ENCODE peak calls at places on chromosomes 3 and 15, in six cellular contexts. One of them, this sample, is unnamed.

GRCh38 chr3:115146032-115146417 is 1.1 kb downstream of the ZBTB20 start:
- DNase-seq in cardiac muscle cell: peak; percentile 51
- DNase-seq in substantia nigra: peak; percentile 41
- DNase-seq in COR-L47: peak; percentile 67
- DNase-seq in AG04449: peak; percentile 31
- DNase-seq in activated naive CD4-positive, alpha-beta T cell: no peak
- DNase-seq in this sample: peak; percentile 22

GRCh38 chr3:152818027-152818426 is 16.9 kb upstream of the P2RY1 start:
- DNase-seq in cardiac muscle cell: no peak
- DNase-seq in substantia nigra: no peak
- DNase-seq in COR-L47: no peak
- DNase-seq in AG04449: no peak
- DNase-seq in activated naive CD4-positive, alpha-beta T cell: no peak
- DNase-seq in this sample: no peak

GRCh38 chr3:14297784-14298236 is 104.6 kb upstream of the SLC6A6 start:
- DNase-seq in cardiac muscle cell: no peak
- DNase-seq in substantia nigra: peak; percentile 9
- DNase-seq in COR-L47: no peak
- DNase-seq in AG04449: no peak
- DNase-seq in activated naive CD4-positive, alpha-beta T cell: no peak
- DNase-seq in this sample: no peak

GRCh38 chr3:21621396-21621695 is 129.7 kb downstream of the ZNF385D start:
- DNase-seq in cardiac muscle cell: no peak
- DNase-seq in substantia nigra: no peak
- DNase-seq in COR-L47: no peak
- DNase-seq in AG04449: peak; percentile 41
- DNase-seq in activated naive CD4-positive, alpha-beta T cell: no peak
- DNase-seq in this sample: no peak

GRCh38 chr3:140720242-140720641 is 42.4 kb downstream of the TRIM42 start:
- DNase-seq in cardiac muscle cell: no peak
- DNase-seq in substantia nigra: no peak
- DNase-seq in COR-L47: no peak
- DNase-seq in AG04449: no peak
- DNase-seq in activated naive CD4-positive, alpha-beta T cell: no peak
- DNase-seq in this sample: no peak

GRCh38 chr3:135271562-135272290 is 476.7 kb downstream of the EPHB1 start:
- DNase-seq in cardiac muscle cell: no peak
- DNase-seq in substantia nigra: no peak
- DNase-seq in COR-L47: peak; percentile 91
- DNase-seq in AG04449: no peak
- DNase-seq in activated naive CD4-positive, alpha-beta T cell: no peak
- DNase-seq in this sample: no peak

GRCh38 chr3:45618081-45618509 is 23.5 kb downstream of the LIMD1 start:
- DNase-seq in cardiac muscle cell: no peak
- DNase-seq in substantia nigra: no peak
- DNase-seq in COR-L47: no peak
- DNase-seq in AG04449: no peak
- DNase-seq in activated naive CD4-positive, alpha-beta T cell: no peak
- DNase-seq in this sample: no peak

GRCh38 chr3:113245775-113246174 is 34.4 kb downstream of the BOC start:
- DNase-seq in cardiac muscle cell: no peak
- DNase-seq in substantia nigra: no peak
- DNase-seq in COR-L47: no peak
- DNase-seq in AG04449: no peak
- DNase-seq in activated naive CD4-positive, alpha-beta T cell: no peak
- DNase-seq in this sample: no peak

GRCh38 chr3:48795997-48796732 is 51.5 kb downstream of the PRKAR2A start:
- DNase-seq in cardiac muscle cell: no peak
- DNase-seq in substantia nigra: no peak
- DNase-seq in COR-L47: no peak
- DNase-seq in AG04449: no peak
- DNase-seq in activated naive CD4-positive, alpha-beta T cell: no peak
- DNase-seq in this sample: no peak

GRCh38 chr3:184711366-184712247 is at the start of gene MAGEF1:
- DNase-seq in cardiac muscle cell: peak; percentile 94
- DNase-seq in substantia nigra: peak; percentile 71
- DNase-seq in COR-L47: peak; percentile 94
- DNase-seq in AG04449: peak; percentile 51
- DNase-seq in activated naive CD4-positive, alpha-beta T cell: peak; percentile 68
- DNase-seq in this sample: peak; percentile 76

GRCh38 chr15:22939051-22939450 is 41.1 kb downstream of the CYFIP1 start:
- DNase-seq in cardiac muscle cell: no peak
- DNase-seq in substantia nigra: no peak
- DNase-seq in COR-L47: no peak
- DNase-seq in AG04449: no peak
- DNase-seq in activated naive CD4-positive, alpha-beta T cell: no peak
- DNase-seq in this sample: no peak

GRCh38 chr3:75140904-75141615 is 523.1 kb upstream of the FRG2C start:
- DNase-seq in cardiac muscle cell: no peak
- DNase-seq in substantia nigra: no peak
- DNase-seq in COR-L47: peak; percentile 0
- DNase-seq in AG04449: no peak
- DNase-seq in activated naive CD4-positive, alpha-beta T cell: no peak
- DNase-seq in this sample: no peak

GRCh38 chr15:98648654-98649537 is 557 bp downstream of the IGF1R start:
- DNase-seq in cardiac muscle cell: peak; percentile 78
- DNase-seq in substantia nigra: peak; percentile 36
- DNase-seq in COR-L47: no peak
- DNase-seq in AG04449: no peak
- DNase-seq in activated naive CD4-positive, alpha-beta T cell: peak; percentile 38
- DNase-seq in this sample: peak; percentile 32

GRCh38 chr15:98150531-98150930 is 190.0 kb downstream of the ARRDC4 start:
- DNase-seq in cardiac muscle cell: no peak
- DNase-seq in substantia nigra: no peak
- DNase-seq in COR-L47: no peak
- DNase-seq in AG04449: no peak
- DNase-seq in activated naive CD4-positive, alpha-beta T cell: no peak
- DNase-seq in this sample: no peak

GRCh38 chr3:141454906-141455602 is 31.8 kb upstream of the RASA2 start:
- DNase-seq in cardiac muscle cell: peak; percentile 76
- DNase-seq in substantia nigra: no peak
- DNase-seq in COR-L47: peak; percentile 70
- DNase-seq in AG04449: no peak
- DNase-seq in activated naive CD4-positive, alpha-beta T cell: no peak
- DNase-seq in this sample: no peak

GRCh38 chr3:55160241-55160877 is 232.5 kb upstream of the LRTM1 start:
- DNase-seq in cardiac muscle cell: no peak
- DNase-seq in substantia nigra: no peak
- DNase-seq in COR-L47: no peak
- DNase-seq in AG04449: peak; percentile 99
- DNase-seq in activated naive CD4-positive, alpha-beta T cell: no peak
- DNase-seq in this sample: no peak

GRCh38 chr3:36701903-36702374 is 62.4 kb downstream of the DCLK3 start:
- DNase-seq in cardiac muscle cell: no peak
- DNase-seq in substantia nigra: no peak
- DNase-seq in COR-L47: no peak
- DNase-seq in AG04449: no peak
- DNase-seq in activated naive CD4-positive, alpha-beta T cell: no peak
- DNase-seq in this sample: no peak

GRCh38 chr15:58396181-58396580 is 35.6 kb upstream of the LIPC start:
- DNase-seq in cardiac muscle cell: no peak
- DNase-seq in substantia nigra: no peak
- DNase-seq in COR-L47: no peak
- DNase-seq in AG04449: peak; percentile 93
- DNase-seq in activated naive CD4-positive, alpha-beta T cell: no peak
- DNase-seq in this sample: no peak

GRCh38 chr3:168073842-168074311 is 21.8 kb downstream of the GOLIM4 start:
- DNase-seq in cardiac muscle cell: no peak
- DNase-seq in substantia nigra: no peak
- DNase-seq in COR-L47: no peak
- DNase-seq in AG04449: no peak
- DNase-seq in activated naive CD4-positive, alpha-beta T cell: no peak
- DNase-seq in this sample: no peak

GRCh38 chr15:27272446-27272845 is 301.5 kb downstream of the GABRG3 start:
- DNase-seq in cardiac muscle cell: no peak
- DNase-seq in substantia nigra: no peak
- DNase-seq in COR-L47: no peak
- DNase-seq in AG04449: no peak
- DNase-seq in activated naive CD4-positive, alpha-beta T cell: no peak
- DNase-seq in this sample: no peak

GRCh38 chr15:82587805-82588204 is 47.5 kb upstream of the RPS17 start:
- DNase-seq in cardiac muscle cell: no peak
- DNase-seq in substantia nigra: no peak
- DNase-seq in COR-L47: no peak
- DNase-seq in AG04449: no peak
- DNase-seq in activated naive CD4-positive, alpha-beta T cell: no peak
- DNase-seq in this sample: no peak

GRCh38 chr3:108513961-108514360 is 3.6 kb upstream of the MYH15 start:
- DNase-seq in cardiac muscle cell: no peak
- DNase-seq in substantia nigra: no peak
- DNase-seq in COR-L47: no peak
- DNase-seq in AG04449: no peak
- DNase-seq in activated naive CD4-positive, alpha-beta T cell: no peak
- DNase-seq in this sample: no peak

GRCh38 chr3:71142440-71143161 is 440.9 kb downstream of the FOXP1 start:
- DNase-seq in cardiac muscle cell: no peak
- DNase-seq in substantia nigra: no peak
- DNase-seq in COR-L47: no peak
- DNase-seq in AG04449: no peak
- DNase-seq in activated naive CD4-positive, alpha-beta T cell: no peak
- DNase-seq in this sample: no peak

GRCh38 chr3:161607056-161607455 is 110.4 kb downstream of the OTOL1 start:
- DNase-seq in cardiac muscle cell: no peak
- DNase-seq in substantia nigra: no peak
- DNase-seq in COR-L47: peak; percentile 30
- DNase-seq in AG04449: no peak
- DNase-seq in activated naive CD4-positive, alpha-beta T cell: no peak
- DNase-seq in this sample: no peak

GRCh38 chr3:58135712-58136543 is 74.8 kb downstream of the DNASE1L3 start:
- DNase-seq in cardiac muscle cell: no peak
- DNase-seq in substantia nigra: no peak
- DNase-seq in COR-L47: no peak
- DNase-seq in AG04449: no peak
- DNase-seq in activated naive CD4-positive, alpha-beta T cell: no peak
- DNase-seq in this sample: no peak

GRCh38 chr3:124273651-124274050 is 281.7 kb upstream of the ROPN1 start:
- DNase-seq in cardiac muscle cell: no peak
- DNase-seq in substantia nigra: no peak
- DNase-seq in COR-L47: no peak
- DNase-seq in AG04449: no peak
- DNase-seq in activated naive CD4-positive, alpha-beta T cell: no peak
- DNase-seq in this sample: no peak

GRCh38 chr3:123331006-123331405 is 117.9 kb downstream of the ADCY5 start:
- DNase-seq in cardiac muscle cell: peak; percentile 57
- DNase-seq in substantia nigra: no peak
- DNase-seq in COR-L47: no peak
- DNase-seq in AG04449: no peak
- DNase-seq in activated naive CD4-positive, alpha-beta T cell: no peak
- DNase-seq in this sample: no peak

GRCh38 chr3:13600950-13601691 is 52.2 kb downstream of the FBLN2 start:
- DNase-seq in cardiac muscle cell: peak; percentile 27
- DNase-seq in substantia nigra: no peak
- DNase-seq in COR-L47: no peak
- DNase-seq in AG04449: peak; percentile 14
- DNase-seq in activated naive CD4-positive, alpha-beta T cell: no peak
- DNase-seq in this sample: no peak

GRCh38 chr3:161793194-161793825 is 296.7 kb downstream of the OTOL1 start:
- DNase-seq in cardiac muscle cell: no peak
- DNase-seq in substantia nigra: no peak
- DNase-seq in COR-L47: no peak
- DNase-seq in AG04449: no peak
- DNase-seq in activated naive CD4-positive, alpha-beta T cell: no peak
- DNase-seq in this sample: no peak

GRCh38 chr15:62059818-62060115 is 480 bp downstream of the VPS13C start:
- DNase-seq in cardiac muscle cell: peak; percentile 54
- DNase-seq in substantia nigra: peak; percentile 68
- DNase-seq in COR-L47: no peak
- DNase-seq in AG04449: no peak
- DNase-seq in activated naive CD4-positive, alpha-beta T cell: peak; percentile 27
- DNase-seq in this sample: peak; percentile 37

GRCh38 chr15:51647128-51647562 is 24.6 kb upstream of the DMXL2 start:
- DNase-seq in cardiac muscle cell: no peak
- DNase-seq in substantia nigra: peak; percentile 23
- DNase-seq in COR-L47: peak; percentile 26
- DNase-seq in AG04449: peak; percentile 12
- DNase-seq in activated naive CD4-positive, alpha-beta T cell: no peak
- DNase-seq in this sample: no peak

GRCh38 chr15:68310811-68311463 is 33.4 kb downstream of the FEM1B start:
- DNase-seq in cardiac muscle cell: no peak
- DNase-seq in substantia nigra: no peak
- DNase-seq in COR-L47: no peak
- DNase-seq in AG04449: no peak
- DNase-seq in activated naive CD4-positive, alpha-beta T cell: no peak
- DNase-seq in this sample: no peak

GRCh38 chr3:158773845-158774542 is 27.9 kb upstream of the MFSD1 start:
- DNase-seq in cardiac muscle cell: no peak
- DNase-seq in substantia nigra: no peak
- DNase-seq in COR-L47: no peak
- DNase-seq in AG04449: no peak
- DNase-seq in activated naive CD4-positive, alpha-beta T cell: no peak
- DNase-seq in this sample: no peak

GRCh38 chr15:59524331-59524731 is 86.3 kb downstream of the FAM81A start:
- DNase-seq in cardiac muscle cell: no peak
- DNase-seq in substantia nigra: no peak
- DNase-seq in COR-L47: no peak
- DNase-seq in AG04449: no peak
- DNase-seq in activated naive CD4-positive, alpha-beta T cell: no peak
- DNase-seq in this sample: no peak

GRCh38 chr3:153285982-153286381 is 124.0 kb downstream of the RAP2B start:
- DNase-seq in cardiac muscle cell: no peak
- DNase-seq in substantia nigra: no peak
- DNase-seq in COR-L47: no peak
- DNase-seq in AG04449: no peak
- DNase-seq in activated naive CD4-positive, alpha-beta T cell: no peak
- DNase-seq in this sample: no peak

GRCh38 chr3:142808103-142808917 is 80.6 kb downstream of the PCOLCE2 start:
- DNase-seq in cardiac muscle cell: no peak
- DNase-seq in substantia nigra: no peak
- DNase-seq in COR-L47: no peak
- DNase-seq in AG04449: peak; percentile 5
- DNase-seq in activated naive CD4-positive, alpha-beta T cell: no peak
- DNase-seq in this sample: no peak

GRCh38 chr3:100316656-100317069 is 17.9 kb upstream of the NIT2 start:
- DNase-seq in cardiac muscle cell: peak; percentile 52
- DNase-seq in substantia nigra: no peak
- DNase-seq in COR-L47: peak; percentile 35
- DNase-seq in AG04449: peak; percentile 34
- DNase-seq in activated naive CD4-positive, alpha-beta T cell: peak; percentile 1
- DNase-seq in this sample: peak; percentile 31

GRCh38 chr15:80242132-80242769 is 9.8 kb downstream of the CTXND1 start:
- DNase-seq in cardiac muscle cell: peak; percentile 56
- DNase-seq in substantia nigra: no peak
- DNase-seq in COR-L47: peak; percentile 31
- DNase-seq in AG04449: no peak
- DNase-seq in activated naive CD4-positive, alpha-beta T cell: no peak
- DNase-seq in this sample: peak; percentile 20

GRCh38 chr15:90219421-90220141 is 14.2 kb downstream of the CIB1 start:
- DNase-seq in cardiac muscle cell: peak; percentile 54
- DNase-seq in substantia nigra: no peak
- DNase-seq in COR-L47: peak; percentile 12
- DNase-seq in AG04449: no peak
- DNase-seq in activated naive CD4-positive, alpha-beta T cell: peak; percentile 58
- DNase-seq in this sample: peak; percentile 55

This sample was measured in neural crest cell.